ENCODE peak calls at places on chromosomes 4 and X, in six cellular contexts. One of them, this sample, is unnamed.

GRCh38 chr4:159823743-159824142 is 720.9 kb downstream of the RAPGEF2 start:
- DNase-seq in AG04450: no peak
- DNase-seq in mesendoderm: peak
- DNase-seq in CD8-positive, alpha-beta T cell: no peak
- DNase-seq in SJSA1: no peak
- DNase-seq in small intestine: no peak
- DNase-seq in this sample: peak

GRCh38 chr4:37549003-37549402 is 137.2 kb downstream of the RELL1 start:
- DNase-seq in AG04450: no peak
- DNase-seq in mesendoderm: peak
- DNase-seq in CD8-positive, alpha-beta T cell: no peak
- DNase-seq in SJSA1: no peak
- DNase-seq in small intestine: no peak
- DNase-seq in this sample: no peak

GRCh38 chrX:45714864-45715263 is 514.2 kb upstream of the DIPK2B start:
- DNase-seq in AG04450: no peak
- DNase-seq in mesendoderm: no peak
- DNase-seq in CD8-positive, alpha-beta T cell: no peak
- DNase-seq in SJSA1: no peak
- DNase-seq in small intestine: peak
- DNase-seq in this sample: no peak

GRCh38 chrX:38142598-38142997 is 78.1 kb downstream of the SRPX start:
- DNase-seq in AG04450: peak
- DNase-seq in mesendoderm: no peak
- DNase-seq in CD8-positive, alpha-beta T cell: no peak
- DNase-seq in SJSA1: no peak
- DNase-seq in small intestine: no peak
- DNase-seq in this sample: no peak

GRCh38 chr4:13888112-13888511 is 260.6 kb upstream of the BOD1L1 start:
- DNase-seq in AG04450: peak
- DNase-seq in mesendoderm: peak
- DNase-seq in CD8-positive, alpha-beta T cell: no peak
- DNase-seq in SJSA1: peak
- DNase-seq in small intestine: no peak
- DNase-seq in this sample: no peak

GRCh38 chrX:124594017-124594651 is 247.8 kb downstream of the SH2D1A start:
- DNase-seq in AG04450: no peak
- DNase-seq in mesendoderm: peak
- DNase-seq in CD8-positive, alpha-beta T cell: no peak
- DNase-seq in SJSA1: no peak
- DNase-seq in small intestine: no peak
- DNase-seq in this sample: no peak

GRCh38 chr4:140302151-140302859 is 71.1 kb upstream of the SCOC start:
- DNase-seq in AG04450: no peak
- DNase-seq in mesendoderm: no peak
- DNase-seq in CD8-positive, alpha-beta T cell: no peak
- DNase-seq in SJSA1: no peak
- DNase-seq in small intestine: no peak
- DNase-seq in this sample: no peak

GRCh38 chrX:109857898-109858297 is 124.8 kb upstream of the ACSL4 start:
- DNase-seq in AG04450: no peak
- DNase-seq in mesendoderm: no peak
- DNase-seq in CD8-positive, alpha-beta T cell: no peak
- DNase-seq in SJSA1: no peak
- DNase-seq in small intestine: no peak
- DNase-seq in this sample: no peak

GRCh38 chr4:141686146-141686775 is 49.9 kb downstream of the IL15 start:
- DNase-seq in AG04450: no peak
- DNase-seq in mesendoderm: no peak
- DNase-seq in CD8-positive, alpha-beta T cell: no peak
- DNase-seq in SJSA1: peak
- DNase-seq in small intestine: no peak
- DNase-seq in this sample: no peak

GRCh38 chr4:53781614-53782467 is 190.6 kb upstream of the LNX1 start:
- DNase-seq in AG04450: peak
- DNase-seq in mesendoderm: no peak
- DNase-seq in CD8-positive, alpha-beta T cell: no peak
- DNase-seq in SJSA1: no peak
- DNase-seq in small intestine: no peak
- DNase-seq in this sample: no peak

GRCh38 chr4:99868126-99868596 is 26.1 kb downstream of the LAMTOR3 start:
- DNase-seq in AG04450: peak
- DNase-seq in mesendoderm: peak
- DNase-seq in CD8-positive, alpha-beta T cell: no peak
- DNase-seq in SJSA1: peak
- DNase-seq in small intestine: no peak
- DNase-seq in this sample: no peak

GRCh38 chrX:83469551-83469950 is 38.5 kb upstream of the POU3F4 start:
- DNase-seq in AG04450: no peak
- DNase-seq in mesendoderm: peak
- DNase-seq in CD8-positive, alpha-beta T cell: no peak
- DNase-seq in SJSA1: no peak
- DNase-seq in small intestine: peak
- DNase-seq in this sample: peak

GRCh38 chrX:7067266-7067665 is 80.2 kb upstream of the STS start:
- DNase-seq in AG04450: no peak
- DNase-seq in mesendoderm: no peak
- DNase-seq in CD8-positive, alpha-beta T cell: no peak
- DNase-seq in SJSA1: no peak
- DNase-seq in small intestine: no peak
- DNase-seq in this sample: no peak

GRCh38 chr4:159240690-159241089 is 137.8 kb downstream of the RAPGEF2 start:
- DNase-seq in AG04450: no peak
- DNase-seq in mesendoderm: no peak
- DNase-seq in CD8-positive, alpha-beta T cell: no peak
- DNase-seq in SJSA1: no peak
- DNase-seq in small intestine: no peak
- DNase-seq in this sample: no peak

GRCh38 chr4:6402566-6403399 is 69.6 kb downstream of the PPP2R2C start:
- DNase-seq in AG04450: no peak
- DNase-seq in mesendoderm: peak
- DNase-seq in CD8-positive, alpha-beta T cell: no peak
- DNase-seq in SJSA1: no peak
- DNase-seq in small intestine: no peak
- DNase-seq in this sample: no peak

GRCh38 chr4:1029536-1029935 is 18.1 kb downstream of the FGFRL1 start:
- DNase-seq in AG04450: no peak
- DNase-seq in mesendoderm: no peak
- DNase-seq in CD8-positive, alpha-beta T cell: no peak
- DNase-seq in SJSA1: no peak
- DNase-seq in small intestine: no peak
- DNase-seq in this sample: no peak

GRCh38 chr4:76585897-76586360 is 150.9 kb downstream of the SHROOM3 start:
- DNase-seq in AG04450: no peak
- DNase-seq in mesendoderm: peak
- DNase-seq in CD8-positive, alpha-beta T cell: no peak
- DNase-seq in SJSA1: no peak
- DNase-seq in small intestine: peak
- DNase-seq in this sample: peak

GRCh38 chrX:9874483-9874882 is 88.3 kb downstream of the SHROOM2 start:
- DNase-seq in AG04450: no peak
- DNase-seq in mesendoderm: no peak
- DNase-seq in CD8-positive, alpha-beta T cell: no peak
- DNase-seq in SJSA1: peak
- DNase-seq in small intestine: no peak
- DNase-seq in this sample: no peak

GRCh38 chr4:175622887-175623286 is 189.2 kb downstream of the GPM6A start:
- DNase-seq in AG04450: no peak
- DNase-seq in mesendoderm: peak
- DNase-seq in CD8-positive, alpha-beta T cell: no peak
- DNase-seq in SJSA1: no peak
- DNase-seq in small intestine: no peak
- DNase-seq in this sample: peak

GRCh38 chr4:54005475-54005874 is 58.9 kb downstream of the CHIC2 start:
- DNase-seq in AG04450: no peak
- DNase-seq in mesendoderm: no peak
- DNase-seq in CD8-positive, alpha-beta T cell: no peak
- DNase-seq in SJSA1: no peak
- DNase-seq in small intestine: peak
- DNase-seq in this sample: peak

GRCh38 chr4:148112231-148112982 is 329.8 kb downstream of the NR3C2 start:
- DNase-seq in AG04450: no peak
- DNase-seq in mesendoderm: peak
- DNase-seq in CD8-positive, alpha-beta T cell: no peak
- DNase-seq in SJSA1: no peak
- DNase-seq in small intestine: no peak
- DNase-seq in this sample: no peak

GRCh38 chr4:110926841-110927400 is 304.0 kb upstream of the PITX2 start:
- DNase-seq in AG04450: no peak
- DNase-seq in mesendoderm: no peak
- DNase-seq in CD8-positive, alpha-beta T cell: no peak
- DNase-seq in SJSA1: peak
- DNase-seq in small intestine: peak
- DNase-seq in this sample: no peak

GRCh38 chr4:6478546-6479220 is 6.3 kb upstream of the PPP2R2C start:
- DNase-seq in AG04450: no peak
- DNase-seq in mesendoderm: no peak
- DNase-seq in CD8-positive, alpha-beta T cell: peak
- DNase-seq in SJSA1: no peak
- DNase-seq in small intestine: no peak
- DNase-seq in this sample: no peak

GRCh38 chr4:8861576-8862279 is 9.9 kb downstream of the HMX1 start:
- DNase-seq in AG04450: no peak
- DNase-seq in mesendoderm: peak
- DNase-seq in CD8-positive, alpha-beta T cell: no peak
- DNase-seq in SJSA1: no peak
- DNase-seq in small intestine: no peak
- DNase-seq in this sample: no peak

GRCh38 chr4:15996773-15997172 is 33.8 kb upstream of the FGFBP2 start:
- DNase-seq in AG04450: no peak
- DNase-seq in mesendoderm: no peak
- DNase-seq in CD8-positive, alpha-beta T cell: no peak
- DNase-seq in SJSA1: no peak
- DNase-seq in small intestine: no peak
- DNase-seq in this sample: no peak

GRCh38 chrX:44043496-44043895 is 70.3 kb upstream of the NDP start:
- DNase-seq in AG04450: no peak
- DNase-seq in mesendoderm: no peak
- DNase-seq in CD8-positive, alpha-beta T cell: no peak
- DNase-seq in SJSA1: no peak
- DNase-seq in small intestine: no peak
- DNase-seq in this sample: no peak

GRCh38 chrX:150766351-150767044 is 73.3 kb downstream of the MTMR1 start:
- DNase-seq in AG04450: no peak
- DNase-seq in mesendoderm: peak
- DNase-seq in CD8-positive, alpha-beta T cell: no peak
- DNase-seq in SJSA1: no peak
- DNase-seq in small intestine: no peak
- DNase-seq in this sample: no peak

GRCh38 chr4:20196476-20196875 is 55.2 kb upstream of the SLIT2 start:
- DNase-seq in AG04450: no peak
- DNase-seq in mesendoderm: no peak
- DNase-seq in CD8-positive, alpha-beta T cell: no peak
- DNase-seq in SJSA1: peak
- DNase-seq in small intestine: no peak
- DNase-seq in this sample: no peak

GRCh38 chr4:71945791-71946190 is 86.0 kb upstream of the NPFFR2 start:
- DNase-seq in AG04450: no peak
- DNase-seq in mesendoderm: no peak
- DNase-seq in CD8-positive, alpha-beta T cell: no peak
- DNase-seq in SJSA1: no peak
- DNase-seq in small intestine: no peak
- DNase-seq in this sample: no peak
- H3K27ac ChIP-seq in AG04450: no peak
- H3K27ac ChIP-seq in mesendoderm: no peak
- H3K27ac ChIP-seq in CD8-positive, alpha-beta T cell: no peak
- H3K27ac ChIP-seq in SJSA1: no peak
- H3K27ac ChIP-seq in small intestine: no peak
- H3K27ac ChIP-seq in this sample: no peak

DNA sequence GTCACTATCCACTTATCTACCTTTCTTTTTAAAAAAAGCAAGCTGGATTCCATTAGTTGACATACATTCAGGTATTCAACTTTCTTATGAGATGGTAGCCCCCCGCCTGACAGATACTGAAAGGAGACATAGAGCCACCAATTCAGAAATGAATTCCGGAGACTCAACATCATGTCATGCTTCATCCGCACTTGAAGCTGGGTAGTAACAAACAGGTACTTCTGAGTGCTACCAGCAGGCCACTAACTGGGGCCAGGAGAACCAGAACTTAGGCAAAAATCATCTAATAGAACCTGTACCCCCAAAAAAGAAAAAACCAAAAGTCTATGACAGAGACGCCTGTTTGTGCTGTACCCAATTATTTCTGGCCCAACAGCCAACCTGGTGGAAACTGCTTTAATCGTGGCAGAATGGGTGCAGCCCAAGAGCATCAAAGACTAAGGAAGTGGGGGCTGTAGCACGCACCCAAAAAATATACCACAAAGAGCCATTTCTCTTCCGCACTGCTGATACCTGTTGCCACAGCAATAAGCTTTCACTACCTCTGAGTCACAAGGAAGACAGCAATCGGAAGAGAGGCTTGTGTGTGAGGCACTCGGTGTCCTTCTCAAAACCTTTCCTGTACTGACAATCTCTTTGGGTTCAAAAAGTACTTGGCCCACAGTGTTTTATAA is 84.8 kb downstream of the AFAP1 start:
- DNase-seq in AG04450: no peak
- DNase-seq in mesendoderm: no peak
- DNase-seq in CD8-positive, alpha-beta T cell: peak
- DNase-seq in SJSA1: no peak
- DNase-seq in small intestine: peak
- DNase-seq in this sample: no peak
- H3K27ac ChIP-seq in AG04450: peak
- H3K27ac ChIP-seq in mesendoderm: no peak
- H3K27ac ChIP-seq in CD8-positive, alpha-beta T cell: peak
- H3K27ac ChIP-seq in SJSA1: peak
- H3K27ac ChIP-seq in small intestine: peak
- H3K27ac ChIP-seq in this sample: no peak

GRCh38 chr4:156778093-156778492 is 193.5 kb downstream of the PDGFC start:
- DNase-seq in AG04450: no peak
- DNase-seq in mesendoderm: no peak
- DNase-seq in CD8-positive, alpha-beta T cell: no peak
- DNase-seq in SJSA1: no peak
- DNase-seq in small intestine: no peak
- DNase-seq in this sample: no peak
- H3K27ac ChIP-seq in AG04450: peak
- H3K27ac ChIP-seq in mesendoderm: no peak
- H3K27ac ChIP-seq in CD8-positive, alpha-beta T cell: no peak
- H3K27ac ChIP-seq in SJSA1: peak
- H3K27ac ChIP-seq in small intestine: no peak
- H3K27ac ChIP-seq in this sample: no peak

GRCh38 chr4:69936566-69936965 is 5.7 kb downstream of the CSN1S1 start:
- DNase-seq in AG04450: no peak
- DNase-seq in mesendoderm: no peak
- DNase-seq in CD8-positive, alpha-beta T cell: no peak
- DNase-seq in SJSA1: no peak
- DNase-seq in small intestine: no peak
- DNase-seq in this sample: no peak
- H3K27ac ChIP-seq in AG04450: no peak
- H3K27ac ChIP-seq in mesendoderm: no peak
- H3K27ac ChIP-seq in CD8-positive, alpha-beta T cell: no peak
- H3K27ac ChIP-seq in SJSA1: no peak
- H3K27ac ChIP-seq in small intestine: no peak
- H3K27ac ChIP-seq in this sample: no peak